ENCODE peak calls at places on chromosome 14, in eight cellular contexts. K is tibial nerve, Q is body of pancreas, I is A549, J is IMR-90, R is colonic mucosa, H is cardiac muscle cell, X is OCI-LY7. D is an unnamed sample.
A peak's percentile ranks its signal among the peaks of the same experiment; 100 is the strongest.

GRCh38 chr14:35050652-35051051 is 4.6 kb downstream of the FAM177A1 start:
- DNase-seq in Q (no peak), K (no peak), R (no peak), J (peak; percentile 72), I (peak; percentile 37), H (no peak), X (no peak), D (no peak)

GRCh38 chr14:94098359-94098758 is 12.2 kb upstream of the IFI27 start:
- DNase-seq in Q (no peak), R (no peak), X (no peak), K (no peak), I (no peak), H (no peak), J (no peak), D (no peak)

GRCh38 chr14:68846466-68846865 is 53.6 kb upstream of the ZFP36L1 start:
- DNase-seq in R (no peak), J (no peak), X (no peak), I (no peak), H (no peak), Q (no peak), K (no peak), D (no peak)

GRCh38 chr14:96362071-96362964 is 823 bp downstream of the ATG2B start:
- DNase-seq in Q (peak; percentile 62), X (peak; percentile 75), J (peak; percentile 30), K (no peak), R (peak; percentile 81), H (peak; percentile 20), I (peak; percentile 37), D (peak; percentile 45)

GRCh38 chr14:100066984-100067383 is 1.8 kb downstream of the EVL start:
- DNase-seq in J (no peak), H (no peak), R (no peak), K (no peak), X (peak; percentile 44), Q (no peak), I (no peak), D (no peak)

GRCh38 chr14:101726295-101726953 is 35.1 kb upstream of the PPP2R5C start:
- DNase-seq in R (peak; percentile 14), Q (peak; percentile 0), J (no peak), X (no peak), H (no peak), K (no peak), I (no peak), D (no peak)

GRCh38 chr14:75648066-75648838 is 12.4 kb downstream of the ERG28 start:
- DNase-seq in H (peak; percentile 62), K (peak; percentile 47), X (no peak), I (peak; percentile 64), R (no peak), J (peak; percentile 99), Q (peak; percentile 73), D (peak; percentile 80)

GRCh38 chr14:67787673-67788072 is 28.7 kb downstream of the ZFYVE26 start:
- DNase-seq in H (no peak), Q (no peak), R (no peak), K (no peak), X (no peak), J (no peak), I (no peak), D (no peak)

GRCh38 chr14:70139384-70139783 is 49.4 kb downstream of the SLC8A3 start:
- DNase-seq in J (no peak), R (no peak), Q (no peak), X (no peak), H (no peak), I (no peak), K (no peak), D (no peak)

GRCh38 chr14:98173291-98173690 is 1098.7 kb downstream of the BCL11B start:
- DNase-seq in Q (no peak), K (no peak), J (no peak), X (no peak), H (no peak), R (peak; percentile 30), I (no peak), D (no peak)

GRCh38 chr14:101781240-101782061 is 19.9 kb downstream of the PPP2R5C start:
- DNase-seq in J (no peak), K (no peak), Q (peak; percentile 36), X (peak; percentile 23), I (no peak), H (peak; percentile 19), R (no peak), D (no peak)

GRCh38 chr14:65101631-65102440 is 481 bp downstream of the MAX start:
- DNase-seq in X (peak; percentile 39), R (peak; percentile 47), K (no peak), I (no peak), J (no peak), Q (no peak), H (peak; percentile 38), D (peak; percentile 10)

GRCh38 chr14:99510556-99511139 is 29.4 kb downstream of the CCNK start:
- DNase-seq in Q (no peak), H (no peak), R (no peak), I (no peak), X (no peak), K (no peak), J (no peak), D (no peak)

GRCh38 chr14:33676135-33676566 is 274.7 kb downstream of the EGLN3 start:
- DNase-seq in J (no peak), X (no peak), K (no peak), R (peak; percentile 21), H (peak; percentile 62), I (peak; percentile 24), Q (peak; percentile 12), D (peak; percentile 52)
- TF ChIP-seq CTCF in J (no peak), X (peak; percentile 52), K (no peak), R (no peak), H (peak; percentile 62), I (peak; percentile 9), Q (no peak), D (no peak)

GRCh38 chr14:72774141-72774540 is 119.8 kb downstream of the DPF3 start:
- DNase-seq in X (no peak), I (no peak), Q (no peak), R (peak; percentile 11), H (no peak), K (no peak), J (no peak), D (no peak)
- TF ChIP-seq CTCF in X (no peak), I (no peak), Q (no peak), R (no peak), H (no peak), K (no peak), J (no peak), D (no peak)

DNA sequence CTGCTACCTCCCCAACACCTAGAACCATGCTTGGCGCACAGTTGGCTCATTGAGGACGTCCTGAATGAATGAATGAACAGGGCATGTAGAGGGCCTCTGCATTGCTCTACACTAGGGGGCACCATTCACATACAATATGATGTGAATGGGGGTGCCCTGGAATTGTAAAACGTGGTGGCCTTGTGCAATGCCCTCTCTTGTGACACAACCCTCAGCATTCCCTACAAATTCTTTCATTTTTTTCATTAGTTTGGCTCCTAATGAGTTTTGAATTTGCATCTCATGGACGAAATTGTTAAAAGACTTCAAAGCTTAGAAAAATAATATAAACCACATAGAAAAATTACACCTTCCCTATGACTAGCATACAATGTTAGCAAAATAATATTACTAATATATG is 2.3 kb upstream of the DIO2 start:
- DNase-seq in X (peak; percentile 49), Q (peak; percentile 24), R (peak; percentile 43), H (peak; percentile 53), I (peak; percentile 40), K (no peak), J (peak; percentile 59), D (peak; percentile 44)
- TF ChIP-seq CTCF in X (peak; percentile 76), Q (peak; percentile 47), R (peak; percentile 26), H (peak; percentile 84), I (peak; percentile 62), K (no peak), J (peak; percentile 68), D (no peak)

GRCh38 chr14:79432640-79433039 is 778.7 kb downstream of the DIO2 start:
- DNase-seq in I (no peak), Q (no peak), X (no peak), K (no peak), R (no peak), H (no peak), J (no peak), D (no peak)
- TF ChIP-seq CTCF in I (no peak), Q (no peak), X (no peak), K (no peak), R (no peak), H (no peak), J (no peak), D (no peak)

DNA sequence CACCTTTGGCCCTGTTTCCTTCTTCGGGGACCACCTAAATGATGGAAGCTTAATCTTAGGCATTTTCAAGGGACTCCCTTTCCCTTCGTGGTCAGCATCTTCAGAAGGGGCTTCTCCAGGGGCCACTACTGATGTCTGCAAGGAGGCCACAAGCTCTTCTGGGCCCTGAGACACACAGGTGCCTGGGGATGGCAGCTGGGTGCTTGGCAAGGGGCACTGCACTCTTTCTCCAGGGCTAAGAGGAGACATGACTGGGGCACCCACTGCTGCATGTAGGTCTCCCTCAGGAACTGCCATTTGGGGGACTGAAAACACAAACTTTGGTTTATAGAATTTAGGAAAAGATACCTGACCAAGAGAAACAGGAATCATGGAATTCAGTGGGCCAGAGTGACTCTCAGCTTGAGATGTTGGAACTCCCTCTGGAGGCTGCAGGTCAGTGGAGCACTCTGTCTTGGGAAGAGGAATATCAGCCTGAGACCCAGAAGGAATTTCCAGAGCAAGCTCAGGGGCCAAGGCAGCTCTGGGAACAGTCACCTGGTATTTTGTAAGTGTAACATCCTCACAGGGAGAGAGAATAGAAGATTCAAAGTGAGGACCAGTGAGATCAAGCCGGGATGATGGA is 16.0 kb downstream of the PLD4 start:
- DNase-seq in Q (no peak), I (no peak), R (no peak), J (peak; percentile 11), X (no peak), K (no peak), H (no peak), D (no peak)
- TF ChIP-seq CTCF in Q (peak; percentile 14), I (no peak), R (no peak), J (peak; percentile 39), X (peak; percentile 41), K (no peak), H (peak; percentile 25), D (no peak)

D was measured in RWPE1.